ENCODE peak calls at places on chromosomes 5 and 9, in ten cellular contexts. P, M, A, O, S, J, Z, E, L and Y are unnamed samples.

GRCh38 chr5:135353952-135354721 is 44.9 kb downstream of the MACROH2A1 start:
- DNase-seq in M (no peak), S (peak; percentile 96), P (no peak), J (no peak), O (no peak), Z (no peak), A (no peak), E (no peak), L (no peak), Y (peak; percentile 41)

GRCh38 chr5:118405650-118406061 is 582.7 kb downstream of the DTWD2 start:
- DNase-seq in S (no peak), O (no peak), P (no peak), E (no peak), M (peak; percentile 54), A (no peak), J (peak; percentile 35), L (no peak), Z (no peak), Y (no peak)

GRCh38 chr5:43560128-43560527 is 3.3 kb upstream of the PAIP1 start:
- DNase-seq in J (no peak), E (no peak), Z (no peak), A (peak; percentile 57), P (no peak), M (no peak), L (no peak), O (no peak), S (peak; percentile 14), Y (peak; percentile 23)

GRCh38 chr9:118459832-118460425 is 755.7 kb downstream of the TLR4 start:
- DNase-seq in M (no peak), A (no peak), L (no peak), S (no peak), P (no peak), E (no peak), Z (no peak), O (no peak), J (no peak), Y (no peak)

GRCh38 chr9:134837529-134837928 is 43.1 kb upstream of the FCN2 start:
- DNase-seq in M (no peak), J (no peak), E (no peak), L (no peak), Z (no peak), O (no peak), A (no peak), S (peak; percentile 65), P (no peak), Y (no peak)

GRCh38 chr9:114900937-114901802 is 29.2 kb downstream of the TNFSF8 start:
- DNase-seq in Z (no peak), A (peak; percentile 64), L (no peak), P (no peak), O (no peak), E (no peak), S (peak; percentile 85), M (no peak), J (no peak), Y (peak; percentile 19)

GRCh38 chr9:36870960-36871359 is 163.1 kb downstream of the PAX5 start:
- DNase-seq in P (no peak), O (no peak), A (no peak), J (no peak), L (no peak), M (no peak), Z (no peak), S (no peak), E (no peak), Y (no peak)

GRCh38 chr5:74816875-74817274 is 49.3 kb downstream of the FAM169A start:
- DNase-seq in Z (no peak), A (no peak), L (no peak), O (no peak), J (no peak), M (no peak), E (no peak), S (no peak), P (no peak), Y (no peak)

GRCh38 chr9:22052376-22052945 is 43.4 kb upstream of the CDKN2B start:
- DNase-seq in J (peak; percentile 34), O (peak; percentile 75), M (no peak), E (peak; percentile 56), A (peak; percentile 100), P (no peak), S (peak; percentile 100), Z (no peak), L (no peak), Y (peak; percentile 98)

GRCh38 chr5:14547660-14548059 is 33.9 kb upstream of the OTULINL start:
- DNase-seq in P (no peak), O (no peak), A (no peak), Z (no peak), L (no peak), E (no peak), M (no peak), S (no peak), J (no peak), Y (peak; percentile 27)

GRCh38 chr5:141369994-141370848 is at the start of gene PCDHGB3:
- DNase-seq in J (no peak), L (no peak), M (peak; percentile 32), S (peak; percentile 53), O (no peak), P (no peak), Z (peak; percentile 61), E (no peak), A (peak; percentile 12), Y (no peak)

GRCh38 chr5:103624748-103625147 is 62.2 kb upstream of the NUDT12 start:
- DNase-seq in E (no peak), A (no peak), O (no peak), J (no peak), Z (no peak), M (no peak), S (peak; percentile 30), P (no peak), L (no peak), Y (peak; percentile 69)

GRCh38 chr9:27468000-27468399 is 56.1 kb upstream of the IFNK start:
- DNase-seq in P (no peak), O (no peak), M (no peak), J (no peak), A (no peak), S (no peak), Z (no peak), E (no peak), L (no peak), Y (no peak)

GRCh38 chr5:109411627-109412026 is 1.9 kb upstream of the PJA2 start:
- DNase-seq in Z (no peak), P (peak; percentile 21), J (no peak), O (peak; percentile 60), L (peak; percentile 15), S (peak; percentile 95), E (no peak), A (peak; percentile 89), M (no peak), Y (peak; percentile 73)

GRCh38 chr5:109411175-109411514 is 1.4 kb upstream of the PJA2 start:
- DNase-seq in M (no peak), O (no peak), A (no peak), E (no peak), J (no peak), Z (no peak), S (no peak), L (no peak), P (no peak), Y (no peak)

GRCh38 chr5:109409061-109409843 is 522 bp downstream of the PJA2 start:
- DNase-seq in S (peak; percentile 83), O (no peak), A (peak; percentile 75), Z (peak; percentile 79), E (peak; percentile 49), J (peak; percentile 82), P (peak; percentile 63), M (peak; percentile 55), L (peak; percentile 67), Y (peak; percentile 56)

GRCh38 chr5:109410389-109411174 is 808 bp upstream of the PJA2 start:
- DNase-seq in S (peak; percentile 71), O (no peak), M (peak; percentile 82), E (no peak), L (peak; percentile 43), P (peak; percentile 64), Z (peak; percentile 61), J (peak; percentile 92), A (peak; percentile 75), Y (peak; percentile 67)

DNA sequence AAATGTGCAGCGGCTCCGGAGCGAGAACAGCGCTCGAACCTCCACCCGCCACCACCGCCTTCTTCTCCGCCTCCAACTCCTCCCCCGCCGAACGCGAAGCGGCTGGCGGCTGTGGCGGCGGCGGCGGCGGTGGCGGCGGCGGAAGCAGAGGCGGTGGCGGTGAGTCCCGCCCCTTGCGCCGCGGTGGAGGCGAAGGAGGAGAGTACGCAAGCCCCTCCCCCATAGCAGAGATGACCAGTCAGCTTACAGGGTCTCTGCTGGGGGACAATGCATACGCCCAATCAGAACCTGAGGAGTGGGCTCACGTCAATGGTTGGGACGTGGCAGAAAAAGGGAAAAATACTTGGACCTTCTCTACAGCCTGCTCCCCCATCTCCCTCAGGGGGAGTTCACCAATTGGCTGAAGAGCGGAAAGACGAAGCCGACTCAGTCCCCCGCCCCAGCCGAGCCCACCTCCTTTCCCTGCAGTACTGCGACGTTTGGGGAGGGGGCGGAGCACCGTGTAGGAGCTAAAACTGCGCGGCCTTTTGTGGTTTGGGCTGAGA is at the start of gene PJA2:
- DNase-seq in L (peak; percentile 98), J (peak; percentile 100), S (peak; percentile 100), M (peak; percentile 99), P (peak; percentile 96), O (peak; percentile 96), Z (peak; percentile 99), A (peak; percentile 99), E (peak; percentile 99), Y (peak; percentile 99)
- TF ChIP-seq CTCF in L (no peak), J (peak; percentile 30), S (no peak), M (peak; percentile 31), P (peak; percentile 33), O (peak; percentile 12), Z (no peak), A (no peak), E (no peak), Y (no peak)

GRCh38 chr9:38079410-38080105 is 10.5 kb upstream of the SHB start:
- DNase-seq in J (no peak), P (no peak), O (no peak), M (peak; percentile 26), S (peak; percentile 68), L (no peak), E (no peak), A (no peak), Z (no peak), Y (no peak)
- H3K4me2 ChIP-seq in J (no peak overlapping the region), P (no peak overlapping the region), O (no peak overlapping the region), M (no peak overlapping the region), S (no peak overlapping the region), L (no peak overlapping the region), E (peak overlapping the region; percentile 56), A (no peak overlapping the region), Z (no peak overlapping the region), Y (no peak overlapping the region)

GRCh38 chr5:169226904-169227303 is 74.0 kb downstream of the SLIT3 start:
- DNase-seq in E (no peak), Z (no peak), L (no peak), J (no peak), A (no peak), M (no peak), P (no peak), S (no peak), O (no peak), Y (peak; percentile 12)
- TF ChIP-seq CTCF in E (no peak), Z (no peak), L (no peak), J (no peak), A (no peak), M (peak; percentile 44), P (peak; percentile 7), S (no peak), O (no peak), Y (peak; percentile 48)

DNA sequence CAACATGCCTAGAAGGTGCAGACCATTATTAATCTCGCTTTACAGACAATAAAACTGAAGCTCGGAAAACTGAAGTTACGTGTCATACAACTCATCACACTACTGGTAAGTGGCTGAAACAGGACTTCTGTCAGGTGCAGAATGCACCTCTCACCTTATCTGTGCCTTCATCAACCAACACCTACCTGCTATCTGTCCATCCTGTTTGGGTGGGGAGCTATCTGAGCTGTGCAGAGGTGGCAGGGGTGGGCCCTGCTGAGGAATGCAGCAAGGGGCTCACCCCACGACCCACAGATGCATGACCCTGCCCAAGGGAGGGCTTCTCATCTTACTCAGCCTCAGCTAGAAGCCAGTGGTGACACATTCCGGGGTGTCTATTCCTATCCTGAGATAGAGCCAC is 81.6 kb downstream of the SLIT3 start:
- DNase-seq in P (no peak), A (no peak), Z (no peak), E (no peak), O (no peak), L (no peak), S (no peak), M (no peak), J (no peak), Y (no peak)
- H3K4me2 ChIP-seq in P (no peak overlapping the region), A (no peak overlapping the region), Z (no peak overlapping the region), E (no peak overlapping the region), O (no peak overlapping the region), L (peak overlapping the region; percentile 64), S (no peak overlapping the region), M (no peak overlapping the region), J (no peak overlapping the region), Y (peak overlapping the region; percentile 19)